ENCODE peak calls at places on chromosome 14, in ten cellular contexts. Y is heart left ventricle; V is CD8-positive, alpha-beta memory T cell; F is uterus; L is upper lobe of left lung; Q is gastrocnemius medialis; K is tibial nerve; J is pancreas; E is mammary epithelial cell; R is A673. I is an unnamed sample. For H3K4me1, the result is how much of the 10 kb centered on the place peaks cover.

GRCh38 chr14:45434221-45434620 is 181.2 kb upstream of the MIS18BP1 start:
- DNase-seq in Y (no peak), V (no peak), F (no peak), L (no peak), Q (no peak), K (no peak), J (no peak), E (no peak), R (no peak), I (no peak)

GRCh38 chr14:100092832-100093231 is 27.6 kb downstream of the EVL start:
- DNase-seq in Y (no peak), V (no peak), F (no peak), L (no peak), Q (no peak), K (no peak), J (no peak), E (peak), R (no peak), I (no peak)

GRCh38 chr14:83085725-83086124 is 1552.1 kb upstream of the SEL1L start:
- DNase-seq in Y (no peak), V (no peak), F (no peak), L (no peak), Q (no peak), K (no peak), J (no peak), E (no peak), R (no peak), I (no peak)

GRCh38 chr14:72500234-72500838 is 393.6 kb downstream of the DPF3 start:
- DNase-seq in Y (no peak), V (no peak), F (no peak), L (no peak), Q (no peak), K (no peak), J (no peak), E (peak), R (no peak), I (no peak)

GRCh38 chr14:53851394-53852056 is 105.1 kb downstream of the BMP4 start:
- DNase-seq in Y (no peak), V (no peak), F (no peak), L (no peak), Q (no peak), K (no peak), J (no peak), E (no peak), R (no peak), I (peak)

GRCh38 chr14:104138098-104138890 is at the start of gene KIF26A:
- DNase-seq in Y (peak), V (no peak), F (no peak), L (peak), Q (no peak), K (no peak), J (peak), E (no peak), R (peak), I (peak)

GRCh38 chr14:96055753-96056508 is 16.8 kb downstream of the C14orf132 start:
- DNase-seq in Y (no peak), V (no peak), F (no peak), L (no peak), Q (no peak), K (no peak), J (no peak), E (no peak), R (no peak), I (no peak)

GRCh38 chr14:38868415-38869290 is 234.4 kb downstream of the SEC23A start:
- DNase-seq in Y (no peak), V (no peak), F (no peak), L (no peak), Q (no peak), K (no peak), J (no peak), E (no peak), R (no peak), I (no peak)

GRCh38 chr14:52443506-52443905 is 108.8 kb downstream of the TXNDC16 start:
- DNase-seq in Y (no peak), V (no peak), F (no peak), L (no peak), Q (no peak), K (no peak), J (no peak), E (no peak), R (no peak), I (no peak)

GRCh38 chr14:89444044-89444443 is 27.0 kb upstream of the FOXN3 start:
- DNase-seq in Y (no peak), V (no peak), F (no peak), L (no peak), Q (no peak), K (no peak), J (no peak), E (no peak), R (no peak), I (peak)

GRCh38 chr14:61780125-61780524 is 17.9 kb downstream of the SNAPC1 start:
- DNase-seq in Y (no peak), V (no peak), F (no peak), L (no peak), Q (no peak), K (no peak), J (no peak), E (no peak), R (no peak), I (no peak)

GRCh38 chr14:96584199-96584906 is 82.2 kb downstream of the PAPOLA start:
- DNase-seq in Y (no peak), V (no peak), F (no peak), L (peak), Q (no peak), K (no peak), J (peak), E (peak), R (peak), I (no peak)

GRCh38 chr14:92704036-92704804 is 44.2 kb downstream of the LGMN start:
- DNase-seq in Y (no peak), V (no peak), F (no peak), L (no peak), Q (peak), K (no peak), J (no peak), E (no peak), R (no peak), I (no peak)

GRCh38 chr14:74190910-74191575 is 48.2 kb upstream of the VSX2 start:
- DNase-seq in Y (no peak), V (no peak), F (no peak), L (no peak), Q (no peak), K (no peak), J (no peak), E (no peak), R (no peak), I (no peak)

GRCh38 chr14:92538412-92539017 is 24.9 kb downstream of the RIN3 start:
- DNase-seq in Y (no peak), V (no peak), F (no peak), L (no peak), Q (no peak), K (no peak), J (no peak), E (no peak), R (no peak), I (no peak)

GRCh38 chr14:94158239-94158888 is 15.8 kb upstream of the PPP4R4 start:
- DNase-seq in Y (no peak), V (no peak), F (no peak), L (no peak), Q (no peak), K (no peak), J (no peak), E (peak), R (no peak), I (no peak)

GRCh38 chr14:20327005-20327869 is 5.8 kb downstream of the CCNB1IP1 start:
- DNase-seq in Y (peak), V (peak), F (no peak), L (no peak), Q (no peak), K (no peak), J (no peak), E (peak), R (peak), I (no peak)

GRCh38 chr14:102819790-102820330 is 42.6 kb downstream of the TRAF3 start:
- DNase-seq in Y (no peak), V (no peak), F (no peak), L (no peak), Q (no peak), K (no peak), J (no peak), E (no peak), R (peak), I (no peak)

GRCh38 chr14:75165586-75166391 is 10.6 kb downstream of the TMED10 start:
- DNase-seq in Y (no peak), V (no peak), F (no peak), L (no peak), Q (no peak), K (no peak), J (peak), E (no peak), R (no peak), I (peak)

GRCh38 chr14:66379116-66379515 is 107.1 kb upstream of the CCDC196 start:
- DNase-seq in Y (peak), V (no peak), F (no peak), L (no peak), Q (no peak), K (no peak), J (peak), E (peak), R (no peak), I (no peak)

GRCh38 chr14:88289214-88289613 is 33.9 kb downstream of the KCNK10 start:
- DNase-seq in Y (no peak), V (no peak), F (no peak), L (no peak), Q (no peak), K (no peak), J (no peak), E (peak), R (no peak), I (no peak)

GRCh38 chr14:31926652-31927347 is 150.3 kb upstream of the ARHGAP5 start:
- DNase-seq in Y (peak), V (no peak), F (no peak), L (peak), Q (no peak), K (no peak), J (no peak), E (no peak), R (no peak), I (no peak)

GRCh38 chr14:52825085-52825484 is 33.7 kb upstream of the GNPNAT1 start:
- DNase-seq in Y (no peak), V (no peak), F (no peak), L (no peak), Q (no peak), K (no peak), J (no peak), E (no peak), R (no peak), I (no peak)

GRCh38 chr14:66281036-66281776 is 205.0 kb upstream of the CCDC196 start:
- DNase-seq in Y (peak), V (no peak), F (peak), L (no peak), Q (peak), K (no peak), J (no peak), E (no peak), R (no peak), I (no peak)

GRCh38 chr14:29016050-29016900 is 249.7 kb downstream of the FOXG1 start:
- DNase-seq in Y (no peak), V (no peak), F (peak), L (no peak), Q (no peak), K (no peak), J (no peak), E (no peak), R (peak), I (peak)

GRCh38 chr14:24335461-24336146 is 733 bp upstream of the ADCY4 start:
- DNase-seq in Y (no peak), V (no peak), F (no peak), L (no peak), Q (no peak), K (no peak), J (no peak), E (no peak), R (no peak), I (no peak)
- H3K4me3 ChIP-seq in Y (peak), V (no peak), F (no peak), L (peak), Q (peak), K (no peak), J (no peak), E (no peak), R (no peak), I (no peak)

DNA sequence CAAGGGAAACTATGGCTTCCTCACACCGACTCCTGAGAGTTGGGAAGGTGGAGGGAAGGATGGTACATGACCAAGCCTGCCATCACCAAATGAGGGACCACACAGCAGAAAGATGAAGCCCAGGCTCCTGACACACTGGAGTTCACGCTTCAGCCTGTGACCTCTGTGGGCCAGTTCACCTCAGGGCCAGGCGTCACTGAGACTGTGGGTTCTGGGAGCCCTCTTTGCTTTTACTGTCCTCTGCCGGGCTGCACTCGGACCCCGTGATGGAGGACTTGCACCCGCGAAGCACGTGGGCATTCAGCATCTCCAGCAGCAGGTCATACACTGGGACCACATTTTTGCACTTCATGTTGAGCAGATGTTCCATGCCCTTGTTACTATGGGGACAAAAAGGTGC is 61.2 kb downstream of the ESR2 start:
- DNase-seq in Y (no peak), V (no peak), F (no peak), L (no peak), Q (no peak), K (no peak), J (no peak), E (no peak), R (no peak), I (no peak)
- H3K27ac ChIP-seq in Y (peak), V (no peak), F (no peak), L (no peak), Q (peak), K (peak), J (no peak), E (no peak), R (no peak), I (peak)

GRCh38 chr14:77142289-77142814 is 761 bp upstream of the ZDHHC22 start:
- DNase-seq in Y (no peak), V (no peak), F (no peak), L (no peak), Q (no peak), K (no peak), J (no peak), E (no peak), R (no peak), I (no peak)

GRCh38 chr14:77140343-77140936 is 1.2 kb downstream of the ZDHHC22 start:
- DNase-seq in Y (no peak), V (no peak), F (no peak), L (peak), Q (no peak), K (no peak), J (no peak), E (no peak), R (peak), I (no peak)

GRCh38 chr14:77143071-77143470 is 1.5 kb upstream of the ZDHHC22 start:
- DNase-seq in Y (no peak), V (no peak), F (no peak), L (no peak), Q (no peak), K (no peak), J (no peak), E (no peak), R (no peak), I (no peak)

GRCh38 chr14:77140937-77141591 is 527 bp downstream of the ZDHHC22 start:
- DNase-seq in Y (no peak), V (no peak), F (no peak), L (peak), Q (no peak), K (no peak), J (no peak), E (peak), R (peak), I (peak)

GRCh38 chr14:77141592-77142288 is at the start of gene ZDHHC22:
- DNase-seq in Y (no peak), V (no peak), F (no peak), L (no peak), Q (no peak), K (no peak), J (no peak), E (no peak), R (no peak), I (no peak)
- H3K4me1 ChIP-seq in Y (under half), V (under half), F (under half), L (under half), Q (under half), K (under half), J (under half), E (under half), R (under half), I (under half)

GRCh38 chr14:68687746-68688145 is 105.1 kb downstream of the ZFP36L1 start:
- DNase-seq in Y (no peak), V (no peak), F (peak), L (no peak), Q (no peak), K (no peak), J (no peak), E (peak), R (no peak), I (peak)

GRCh38 chr14:68686724-68687123 is 106.1 kb downstream of the ZFP36L1 start:
- DNase-seq in Y (no peak), V (no peak), F (peak), L (no peak), Q (no peak), K (no peak), J (no peak), E (no peak), R (no peak), I (no peak)

GRCh38 chr14:68684466-68685418 is 108.1 kb downstream of the ZFP36L1 start:
- DNase-seq in Y (no peak), V (no peak), F (peak), L (no peak), Q (no peak), K (no peak), J (no peak), E (no peak), R (peak), I (no peak)

GRCh38 chr14:68686212-68686478 is 106.7 kb downstream of the ZFP36L1 start:
- DNase-seq in Y (no peak), V (no peak), F (no peak), L (no peak), Q (no peak), K (no peak), J (no peak), E (no peak), R (no peak), I (no peak)

GRCh38 chr14:68685419-68686211 is 107.3 kb downstream of the ZFP36L1 start:
- DNase-seq in Y (no peak), V (peak), F (peak), L (no peak), Q (no peak), K (no peak), J (no peak), E (peak), R (no peak), I (no peak)
- H3K4me3 ChIP-seq in Y (no peak), V (no peak), F (no peak), L (no peak), Q (no peak), K (no peak), J (no peak), E (no peak), R (no peak), I (no peak)

GRCh38 chr14:55114720-55115119 is 14.3 kb upstream of the LGALS3 start:
- DNase-seq in Y (no peak), V (no peak), F (no peak), L (no peak), Q (no peak), K (no peak), J (no peak), E (no peak), R (no peak), I (no peak)
- H3K27ac ChIP-seq in Y (no peak), V (no peak), F (no peak), L (no peak), Q (no peak), K (no peak), J (no peak), E (no peak), R (no peak), I (no peak)

GRCh38 chr14:69701269-69701668 is 65.7 kb upstream of the SRSF5 start:
- DNase-seq in Y (no peak), V (no peak), F (no peak), L (no peak), Q (no peak), K (no peak), J (no peak), E (no peak), R (peak), I (no peak)

GRCh38 chr14:69701857-69702256 is 65.1 kb upstream of the SRSF5 start:
- DNase-seq in Y (no peak), V (no peak), F (no peak), L (no peak), Q (no peak), K (no peak), J (no peak), E (no peak), R (no peak), I (no peak)

GRCh38 chr14:69699743-69700309 is 67.1 kb upstream of the SRSF5 start:
- DNase-seq in Y (no peak), V (no peak), F (no peak), L (no peak), Q (no peak), K (no peak), J (peak), E (no peak), R (no peak), I (no peak)

GRCh38 chr14:69698572-69698971 is 68.4 kb upstream of the SRSF5 start:
- DNase-seq in Y (no peak), V (no peak), F (no peak), L (no peak), Q (no peak), K (no peak), J (no peak), E (no peak), R (no peak), I (no peak)

DNA sequence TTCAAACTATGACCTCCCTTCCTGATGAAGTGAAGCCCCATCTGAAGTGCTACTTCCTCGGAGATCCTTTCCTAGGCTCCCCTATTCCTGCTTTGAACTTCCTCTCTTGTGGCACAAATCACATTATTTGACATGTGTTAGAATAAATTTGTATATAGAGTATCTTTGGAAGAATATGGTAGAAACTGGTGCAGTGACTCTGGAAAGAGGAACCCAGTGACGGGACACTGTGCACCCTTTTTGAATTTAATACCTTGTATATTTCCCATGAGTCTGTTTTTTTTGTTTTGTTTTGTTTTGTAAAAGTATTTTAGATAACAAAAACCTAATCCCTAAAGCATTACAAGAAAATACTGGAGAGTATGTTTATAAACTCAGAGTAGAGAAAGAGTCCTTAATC is 66.3 kb upstream of the SRSF5 start:
- DNase-seq in Y (no peak), V (no peak), F (no peak), L (no peak), Q (no peak), K (no peak), J (no peak), E (no peak), R (no peak), I (no peak)
- H3K4me1 ChIP-seq in Y (under half), V (under half), F (under half), L (half or more), Q (under half), K (under half), J (under half), E (under half), R (under half), I (under half)

GRCh38 chr14:36665887-36666415 is 4.3 kb downstream of the PAX9 start:
- DNase-seq in Y (no peak), V (no peak), F (no peak), L (no peak), Q (no peak), K (no peak), J (no peak), E (no peak), R (no peak), I (no peak)

GRCh38 chr14:36664322-36665193 is 2.9 kb downstream of the PAX9 start:
- DNase-seq in Y (no peak), V (no peak), F (no peak), L (no peak), Q (no peak), K (no peak), J (no peak), E (no peak), R (peak), I (no peak)

GRCh38 chr14:36663404-36664321 is 2.0 kb downstream of the PAX9 start:
- DNase-seq in Y (no peak), V (no peak), F (no peak), L (peak), Q (no peak), K (no peak), J (no peak), E (no peak), R (peak), I (peak)

GRCh38 chr14:36667679-36668078 is 6.0 kb downstream of the PAX9 start:
- DNase-seq in Y (no peak), V (no peak), F (no peak), L (no peak), Q (no peak), K (no peak), J (no peak), E (no peak), R (peak), I (no peak)

GRCh38 chr14:36666416-36667206 is 5.0 kb downstream of the PAX9 start:
- DNase-seq in Y (no peak), V (no peak), F (no peak), L (peak), Q (no peak), K (no peak), J (no peak), E (no peak), R (no peak), I (no peak)
- H3K4me3 ChIP-seq in Y (no peak), V (no peak), F (no peak), L (no peak), Q (peak), K (no peak), J (no peak), E (no peak), R (no peak), I (no peak)

GRCh38 chr14:50524731-50525510 is 7.4 kb downstream of the MAP4K5 start:
- DNase-seq in Y (no peak), V (no peak), F (no peak), L (no peak), Q (no peak), K (no peak), J (no peak), E (no peak), R (no peak), I (no peak)
- H3K27ac ChIP-seq in Y (no peak), V (no peak), F (no peak), L (no peak), Q (no peak), K (peak), J (no peak), E (no peak), R (no peak), I (no peak)

I was measured in SJSA1.